ENCODE peak calls at places on chromosome 1, in seven cellular contexts. A is IMR-90, C is mesendoderm, G is mesenchymal stem cell, E is H9, R is neuronal stem cell, M is H1. J is an unnamed sample.
A peak's percentile ranks its signal among the peaks of the same experiment; 100 is the strongest.

GRCh38 chr1:207152792-207153434 is 48.9 kb downstream of the C4BPA start:
- DNase-seq in M (no peak), C (no peak), A (peak; percentile 21), R (no peak), G (no peak), E (no peak), J (no peak)

GRCh38 chr1:194225781-194226180 is 1039.4 kb upstream of the B3GALT2 start:
- DNase-seq in E (no peak), G (no peak), R (no peak), C (no peak), A (no peak), M (no peak), J (no peak)

GRCh38 chr1:175968486-175969182 is 225.2 kb upstream of the TNR start:
- DNase-seq in M (no peak), G (peak; percentile 26), A (peak; percentile 45), R (no peak), C (peak; percentile 23), E (no peak), J (peak; percentile 82)

GRCh38 chr1:113325039-113325438 is 65.3 kb upstream of the MAGI3 start:
- DNase-seq in G (no peak), M (no peak), A (no peak), R (no peak), E (no peak), C (peak; percentile 29), J (peak; percentile 51)

GRCh38 chr1:47703161-47703825 is 265.4 kb downstream of the FOXD2 start:
- DNase-seq in G (no peak), M (no peak), R (no peak), C (no peak), A (no peak), E (no peak), J (no peak)

GRCh38 chr1:155463865-155464264 is 98.7 kb downstream of the ASH1L start:
- DNase-seq in E (no peak), A (peak; percentile 91), M (no peak), R (no peak), G (peak; percentile 95), C (peak; percentile 10), J (peak; percentile 33)

GRCh38 chr1:61687901-61688300 is 37.0 kb downstream of the TM2D1 start:
- DNase-seq in G (no peak), M (no peak), A (peak; percentile 38), R (no peak), E (no peak), C (no peak), J (no peak)

GRCh38 chr1:36924282-36924791 is 110.0 kb downstream of the GRIK3 start:
- DNase-seq in R (peak; percentile 93), G (no peak), A (peak; percentile 18), E (peak; percentile 84), C (peak; percentile 86), M (peak; percentile 31), J (peak; percentile 81)

GRCh38 chr1:111225717-111226400 is 1.7 kb upstream of the CHI3L2 start:
- DNase-seq in M (no peak), R (no peak), C (no peak), A (peak; percentile 36), E (no peak), G (no peak), J (no peak)

GRCh38 chr1:55213029-55213884 is 1.9 kb downstream of the USP24 start:
- DNase-seq in M (no peak), G (no peak), E (no peak), A (no peak), R (no peak), C (no peak), J (no peak)

GRCh38 chr1:168320805-168321577 is 40.3 kb downstream of the TBX19 start:
- DNase-seq in R (no peak), A (peak; percentile 91), G (peak; percentile 88), M (no peak), C (peak; percentile 82), E (no peak), J (peak; percentile 57)

GRCh38 chr1:46445773-46446256 is 43.8 kb upstream of the DMBX1 start:
- DNase-seq in E (no peak), G (no peak), C (no peak), R (no peak), A (no peak), M (no peak), J (no peak)
- H3K23ac ChIP-seq in E (no peak overlapping the region), G (no peak overlapping the region), C (no peak overlapping the region), R (no peak overlapping the region), A (no peak overlapping the region), M (no peak overlapping the region), J (no peak overlapping the region)

DNA sequence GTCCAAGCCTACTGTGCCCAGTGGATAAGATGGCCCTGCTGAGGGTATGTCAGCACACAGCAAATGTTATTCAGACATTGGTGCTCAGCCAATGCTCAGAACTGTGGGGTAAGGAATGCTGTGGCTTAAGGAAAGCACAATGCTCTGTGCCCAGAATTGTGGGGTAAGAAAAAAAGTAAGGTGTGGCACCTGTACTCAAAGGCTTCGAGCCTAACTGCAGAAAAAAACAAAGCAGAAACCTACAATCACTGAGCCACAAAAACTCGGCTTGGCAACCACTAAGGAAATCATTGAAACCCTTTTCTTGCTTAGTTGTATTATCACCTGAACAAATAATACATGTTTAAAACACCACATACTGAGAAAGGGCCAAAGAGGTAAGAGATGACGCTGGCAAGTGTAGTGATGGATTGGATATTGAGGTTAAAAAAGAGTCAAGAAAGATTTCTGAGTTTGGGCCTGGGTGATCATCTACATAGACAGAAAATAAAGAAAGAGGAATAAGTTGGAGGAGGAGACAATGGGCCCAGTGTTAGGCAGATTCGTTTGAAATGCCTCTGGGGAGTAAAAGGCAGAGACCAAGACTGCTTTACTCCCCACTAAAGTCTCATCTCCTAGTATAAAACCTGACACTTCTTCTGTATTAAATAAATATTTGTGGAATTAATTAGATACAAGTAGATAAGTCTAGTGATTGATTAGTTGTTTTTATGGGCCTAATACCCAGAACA is 25.9 kb upstream of the ATP1A1 start:
- DNase-seq in G (no peak), E (no peak), M (no peak), R (no peak), A (no peak), C (no peak), J (no peak)
- H3K4me2 ChIP-seq in G (no peak overlapping the region), E (no peak overlapping the region), M (no peak overlapping the region), R (no peak overlapping the region), A (no peak overlapping the region), C (no peak overlapping the region), J (no peak overlapping the region)

GRCh38 chr1:76070538-76070937 is 4.0 kb upstream of the ST6GALNAC3 start:
- DNase-seq in G (no peak), A (peak; percentile 26), E (no peak), R (no peak), M (no peak), C (no peak), J (peak; percentile 14)

GRCh38 chr1:76065212-76065611 is 9.3 kb upstream of the ST6GALNAC3 start:
- DNase-seq in A (no peak), C (no peak), M (no peak), E (no peak), R (no peak), G (no peak), J (no peak)

GRCh38 chr1:76066390-76066789 is 8.2 kb upstream of the ST6GALNAC3 start:
- DNase-seq in M (no peak), G (peak; percentile 15), R (no peak), A (peak; percentile 67), E (no peak), C (no peak), J (peak; percentile 29)

GRCh38 chr1:76068953-76069561 is 5.5 kb upstream of the ST6GALNAC3 start:
- DNase-seq in M (no peak), E (no peak), R (no peak), C (no peak), G (no peak), A (no peak), J (no peak)

DNA sequence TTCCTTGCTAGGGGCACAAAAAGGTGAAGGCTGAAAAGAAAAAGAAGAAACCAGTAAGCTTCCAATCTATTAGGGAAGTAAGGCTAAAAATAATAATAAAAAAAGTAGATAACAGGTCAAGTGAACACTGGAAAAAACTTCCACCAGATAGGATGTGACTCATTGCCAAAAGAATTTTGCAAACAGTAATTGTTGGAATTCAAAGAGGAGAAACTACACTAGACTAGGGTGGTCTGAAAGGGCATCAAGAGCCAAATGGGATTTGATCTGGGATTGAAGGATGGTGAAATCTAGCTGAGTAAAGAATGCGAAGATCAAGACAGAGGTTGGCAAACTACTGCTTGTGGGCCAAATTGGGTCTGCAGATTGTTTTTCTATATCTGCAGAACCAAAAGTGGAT is 6.0 kb upstream of the ST6GALNAC3 start:
- DNase-seq in E (no peak), R (no peak), C (no peak), A (peak; percentile 52), G (peak; percentile 43), M (no peak), J (no peak)
- H3K4me1 ChIP-seq in E (no peaks in the 10 kb centered on the region), R (no peaks in the 10 kb centered on the region), C (no peaks in the 10 kb centered on the region), A (peaks cover 4% of the 10 kb centered on the region), G (no peaks in the 10 kb centered on the region), M (no peaks in the 10 kb centered on the region), J (peaks cover 5% of the 10 kb centered on the region)

GRCh38 chr1:63843884-63844283 is 70.1 kb downstream of the ROR1 start:
- DNase-seq in A (no peak), C (peak; percentile 97), M (no peak), G (no peak), R (no peak), E (no peak), J (no peak)

GRCh38 chr1:63843010-63843409 is 69.2 kb downstream of the ROR1 start:
- DNase-seq in G (no peak), E (no peak), C (no peak), R (no peak), A (no peak), M (no peak), J (no peak)

GRCh38 chr1:63845346-63845745 is 71.5 kb downstream of the ROR1 start:
- DNase-seq in G (no peak), R (no peak), C (no peak), M (no peak), A (no peak), E (no peak), J (no peak)

GRCh38 chr1:63848764-63849548 is 75.1 kb downstream of the ROR1 start:
- DNase-seq in M (no peak), G (no peak), E (no peak), C (peak; percentile 62), R (no peak), A (no peak), J (no peak)

GRCh38 chr1:63847308-63847910 is 73.6 kb downstream of the ROR1 start:
- DNase-seq in A (no peak), E (no peak), C (no peak), G (no peak), M (no peak), R (no peak), J (no peak)
- H3K23ac ChIP-seq in A (no peak overlapping the region), E (no peak overlapping the region), C (no peak overlapping the region), G (no peak overlapping the region), M (no peak overlapping the region), R (no peak overlapping the region), J (no peak overlapping the region)

DNA sequence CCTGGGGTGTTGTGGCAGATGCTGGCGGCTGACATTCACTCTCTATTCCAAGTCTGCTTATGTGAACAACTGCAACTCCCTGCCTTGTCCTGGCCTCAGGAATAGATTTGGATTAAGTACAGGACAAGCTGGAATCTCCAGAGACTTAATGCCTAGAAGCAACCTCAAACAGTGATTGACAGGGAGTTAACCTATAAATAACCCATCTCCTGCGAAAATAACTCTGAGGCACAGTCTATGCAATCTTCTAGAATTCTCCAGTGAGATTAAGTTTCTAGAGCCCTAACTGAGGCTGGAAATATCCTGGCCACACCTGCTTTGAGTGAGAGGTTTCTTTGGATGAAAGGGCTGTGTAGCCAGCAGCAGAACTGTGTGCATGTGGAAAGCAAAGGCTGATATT is 25.4 kb upstream of the ATP1A1 start:
- DNase-seq in R (no peak), G (no peak), M (no peak), C (no peak), A (no peak), E (no peak), J (no peak)
- H3K4me2 ChIP-seq in R (no peak overlapping the region), G (no peak overlapping the region), M (no peak overlapping the region), C (no peak overlapping the region), A (no peak overlapping the region), E (no peak overlapping the region), J (no peak overlapping the region)

GRCh38 chr1:7301346-7301993 is 469.6 kb upstream of the VAMP3 start:
- DNase-seq in R (no peak), G (no peak), E (no peak), C (no peak), A (peak; percentile 42), M (no peak), J (no peak)
- H3K4me1 ChIP-seq in R (peaks cover 19% of the 10 kb centered on the region), G (peaks cover 31% of the 10 kb centered on the region), E (peaks cover 12% of the 10 kb centered on the region), C (peaks cover 2% of the 10 kb centered on the region), A (peaks cover 18% of the 10 kb centered on the region), M (peaks cover 13% of the 10 kb centered on the region), J (peaks cover 2% of the 10 kb centered on the region)